ENCODE peak calls at places on chromosomes 5 and 9, in four cellular contexts. T, W, I and E are unnamed samples. For H3K27me3, the result is how much of the 10 kb centered on the place peaks cover.

GRCh38 chr9:134591082-134591571 is 50.5 kb upstream of the COL5A1 start:
- DNase-seq in T (no peak), W (no peak), I (no peak), E (no peak)

GRCh38 chr9:27118916-27119315 is 9.9 kb downstream of the TEK start:
- DNase-seq in T (no peak), W (no peak), I (no peak), E (no peak)

GRCh38 chr5:35159370-35159742 is 70.9 kb downstream of the PRLR start:
- DNase-seq in T (peak), W (no peak), I (no peak), E (no peak)

GRCh38 chr9:131856105-131856504 is 116.2 kb upstream of the RAPGEF1 start:
- DNase-seq in T (peak), W (no peak), I (no peak), E (no peak)

GRCh38 chr5:159878988-159879471 is 37.3 kb upstream of the ADRA1B start:
- DNase-seq in T (peak), W (peak), I (no peak), E (no peak)

GRCh38 chr9:91659529-91660294 is 236.1 kb upstream of the NFIL3 start:
- DNase-seq in T (peak), W (peak), I (no peak), E (no peak)

GRCh38 chr5:147809830-147810666 is 21.4 kb downstream of the SPINK1 start:
- DNase-seq in T (peak), W (no peak), I (no peak), E (no peak)

GRCh38 chr5:59090323-59090722 is 507.4 kb downstream of the RAB3C start:
- DNase-seq in T (no peak), W (no peak), I (no peak), E (no peak)

GRCh38 chr9:121551985-121552753 is 52.5 kb upstream of the GGTA1 start:
- DNase-seq in T (no peak), W (no peak), I (no peak), E (no peak)

GRCh38 chr5:24642022-24642421 is 2.8 kb downstream of the CDH10 start:
- DNase-seq in T (peak), W (no peak), I (no peak), E (no peak)

GRCh38 chr5:143153332-143154119 is 250.0 kb downstream of the NR3C1 start:
- DNase-seq in T (no peak), W (peak), I (no peak), E (peak)

GRCh38 chr5:10485142-10485795 is 43.6 kb downstream of the ROPN1L start:
- DNase-seq in T (peak), W (peak), I (no peak), E (no peak)

DNA sequence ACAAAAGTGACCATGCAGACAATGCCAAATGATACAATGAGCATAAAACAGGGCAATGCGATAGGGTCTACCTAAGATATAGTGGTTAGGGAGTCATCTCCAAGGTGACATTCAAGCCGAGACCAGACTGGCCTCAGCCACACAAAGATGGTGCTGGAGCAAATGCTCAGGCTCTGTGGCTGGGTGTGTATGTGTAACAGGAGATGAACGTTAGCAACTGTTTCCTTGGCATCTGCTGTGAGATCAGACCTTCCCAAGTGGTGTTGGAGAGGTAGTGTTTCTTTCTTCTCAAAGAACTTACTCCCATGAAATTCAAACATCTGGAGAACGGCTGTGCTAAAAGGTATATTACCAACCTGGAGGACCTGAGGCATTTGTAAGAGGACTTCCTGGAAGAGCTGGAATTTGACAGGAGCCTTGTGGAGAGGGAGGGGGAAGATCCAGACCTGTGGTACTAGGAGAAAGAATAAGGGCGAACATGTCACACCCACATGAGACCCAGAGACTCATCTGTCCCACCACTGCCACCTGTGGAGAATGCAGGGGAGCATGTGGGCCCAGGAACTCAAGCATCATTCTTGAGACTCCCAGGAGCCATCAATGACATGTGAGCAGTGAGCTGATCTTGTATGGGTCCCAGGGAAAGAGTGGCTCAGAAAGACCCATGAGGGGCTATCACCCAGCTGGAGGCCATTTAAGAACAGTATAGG is 21.4 kb upstream of the ANXA6 start:
- DNase-seq in T (no peak), W (no peak), I (no peak), E (no peak)
- TF ChIP-seq CTCF in T (no peak), W (no peak), I (no peak), E (no peak)

DNA sequence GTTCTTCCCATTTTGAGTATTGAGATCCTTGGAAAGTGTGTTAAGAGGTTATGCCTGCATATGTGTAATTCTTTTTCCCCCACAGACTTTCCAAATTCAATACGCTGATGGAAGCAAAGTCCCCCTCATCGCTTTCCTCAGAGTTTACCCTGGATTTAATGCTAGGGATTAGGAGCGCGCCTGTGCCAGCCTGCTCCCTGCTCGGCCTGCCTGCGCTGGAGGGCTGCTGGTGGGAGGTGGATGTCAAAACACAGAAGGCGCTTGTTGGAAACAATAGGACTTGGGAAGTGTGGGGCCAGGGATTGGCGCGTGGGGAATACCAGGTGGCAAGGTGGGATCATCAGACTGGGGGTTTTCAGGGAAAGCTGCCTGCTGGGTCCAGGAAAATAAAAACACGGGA is 39.8 kb upstream of the PTCH1 start:
- DNase-seq in T (no peak), W (no peak), I (no peak), E (no peak)
- H3K27me3 ChIP-seq in T (under half), W (under half), I (under half), E (under half)

GRCh38 chr5:179130101-179130681 is 70.0 kb downstream of the ZNF354C start:
- DNase-seq in T (peak), W (no peak), I (no peak), E (no peak)
- H3K27ac ChIP-seq in T (no peak), W (no peak), I (no peak), E (no peak)

GRCh38 chr5:176180339-176180738 is 57.9 kb upstream of the SIMC1 start:
- DNase-seq in T (no peak), W (no peak), I (no peak), E (no peak)

GRCh38 chr5:176176231-176176630 is 62.0 kb upstream of the SIMC1 start:
- DNase-seq in T (no peak), W (no peak), I (no peak), E (no peak)

GRCh38 chr5:176181271-176181855 is 56.9 kb upstream of the SIMC1 start:
- DNase-seq in T (peak), W (no peak), I (no peak), E (no peak)

GRCh38 chr5:176180781-176181180 is 57.4 kb upstream of the SIMC1 start:
- DNase-seq in T (peak), W (no peak), I (no peak), E (no peak)

GRCh38 chr5:176178789-176179188 is 59.4 kb upstream of the SIMC1 start:
- DNase-seq in T (peak), W (no peak), I (no peak), E (no peak)
- TF ChIP-seq CTCF in T (peak), W (no peak), I (no peak), E (no peak)

GRCh38 chr9:75892168-75892901 is 1.9 kb downstream of the PCSK5 start:
- DNase-seq in T (peak), W (no peak), I (no peak), E (no peak)
- H3K27me3 ChIP-seq in T (half or more), W (under half), I (under half), E (under half)

DNA sequence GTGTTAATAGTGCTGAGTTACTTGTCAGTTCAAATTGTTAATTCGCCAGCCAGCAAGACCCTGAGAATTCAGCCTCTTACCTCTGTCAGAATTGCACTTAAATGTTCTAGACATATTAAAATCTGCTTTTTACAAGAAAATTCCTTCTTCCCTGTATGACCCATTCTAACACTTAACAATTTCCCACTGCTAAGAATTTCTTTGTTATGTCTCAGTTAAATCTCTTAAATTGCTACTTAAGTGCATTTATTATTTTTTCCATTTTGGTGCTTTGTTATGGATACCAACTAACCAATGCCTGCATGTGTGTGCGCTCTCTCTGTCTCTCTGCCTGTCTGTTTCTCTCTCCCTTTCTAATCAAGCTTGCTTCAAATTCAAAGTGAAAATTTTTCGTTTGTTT is 44.9 kb downstream of the IZUMO3 start:
- DNase-seq in T (no peak), W (no peak), I (no peak), E (no peak)
- H3K27ac ChIP-seq in T (no peak), W (no peak), I (no peak), E (no peak)

GRCh38 chr9:84174486-84174885 is 166.1 kb downstream of the SLC28A3 start:
- DNase-seq in T (no peak), W (no peak), I (no peak), E (no peak)

GRCh38 chr9:84169240-84169639 is 171.3 kb downstream of the SLC28A3 start:
- DNase-seq in T (no peak), W (no peak), I (no peak), E (no peak)

GRCh38 chr9:84166828-84167400 is 173.6 kb downstream of the SLC28A3 start:
- DNase-seq in T (no peak), W (no peak), I (no peak), E (no peak)

GRCh38 chr9:84173961-84174360 is 166.6 kb downstream of the SLC28A3 start:
- DNase-seq in T (no peak), W (no peak), I (no peak), E (no peak)

GRCh38 chr9:84170521-84171141 is 169.9 kb downstream of the SLC28A3 start:
- DNase-seq in T (peak), W (peak), I (no peak), E (peak)
- TF ChIP-seq CTCF in T (peak), W (peak), I (no peak), E (peak)

GRCh38 chr9:117555964-117556629 is 141.2 kb upstream of the ASTN2 start:
- DNase-seq in T (peak), W (no peak), I (no peak), E (no peak)
- H3K27me3 ChIP-seq in T (under half), W (under half), I (under half), E (under half)

GRCh38 chr5:111530298-111530740 is 18.0 kb upstream of the STARD4 start:
- DNase-seq in T (no peak), W (no peak), I (peak), E (peak)
- H3K27ac ChIP-seq in T (no peak), W (no peak), I (peak), E (no peak)